ENCODE peak calls at places on chromosome 14, in four cellular contexts. One of them, this sample, is unnamed.

GRCh38 chr14:48323655-48324054 is 648.2 kb upstream of the MDGA2 start:
- DNase-seq in HepG2: no peak
- DNase-seq in K562: no peak
- DNase-seq in H1: no peak
- DNase-seq in this sample: no peak

GRCh38 chr14:63659726-63660125 is 18.1 kb upstream of the WDR89 start:
- DNase-seq in HepG2: peak
- DNase-seq in H1: no peak
- DNase-seq in K562: no peak
- DNase-seq in this sample: no peak

GRCh38 chr14:55071051-55071450 is 19.6 kb downstream of the MAPK1IP1L start:
- DNase-seq in H1: no peak
- DNase-seq in HepG2: no peak
- DNase-seq in K562: no peak
- DNase-seq in this sample: no peak

GRCh38 chr14:94009767-94010166 is 12.7 kb downstream of the CCDC197 start:
- DNase-seq in K562: no peak
- DNase-seq in H1: no peak
- DNase-seq in HepG2: no peak
- DNase-seq in this sample: no peak

GRCh38 chr14:86022031-86022629 is 492.2 kb downstream of the FLRT2 start:
- DNase-seq in H1: no peak
- DNase-seq in K562: no peak
- DNase-seq in HepG2: no peak
- DNase-seq in this sample: no peak

GRCh38 chr14:91331761-91332447 is 85.7 kb downstream of the CCDC88C start:
- DNase-seq in HepG2: no peak
- DNase-seq in K562: no peak
- DNase-seq in H1: no peak
- DNase-seq in this sample: no peak

GRCh38 chr14:29216316-29216715 is 449.7 kb downstream of the FOXG1 start:
- DNase-seq in HepG2: no peak
- DNase-seq in K562: no peak
- DNase-seq in H1: no peak
- DNase-seq in this sample: no peak

GRCh38 chr14:49634547-49635334 is at the start of gene DNAAF2:
- DNase-seq in K562: peak
- DNase-seq in H1: no peak
- DNase-seq in HepG2: peak
- DNase-seq in this sample: no peak

DNA sequence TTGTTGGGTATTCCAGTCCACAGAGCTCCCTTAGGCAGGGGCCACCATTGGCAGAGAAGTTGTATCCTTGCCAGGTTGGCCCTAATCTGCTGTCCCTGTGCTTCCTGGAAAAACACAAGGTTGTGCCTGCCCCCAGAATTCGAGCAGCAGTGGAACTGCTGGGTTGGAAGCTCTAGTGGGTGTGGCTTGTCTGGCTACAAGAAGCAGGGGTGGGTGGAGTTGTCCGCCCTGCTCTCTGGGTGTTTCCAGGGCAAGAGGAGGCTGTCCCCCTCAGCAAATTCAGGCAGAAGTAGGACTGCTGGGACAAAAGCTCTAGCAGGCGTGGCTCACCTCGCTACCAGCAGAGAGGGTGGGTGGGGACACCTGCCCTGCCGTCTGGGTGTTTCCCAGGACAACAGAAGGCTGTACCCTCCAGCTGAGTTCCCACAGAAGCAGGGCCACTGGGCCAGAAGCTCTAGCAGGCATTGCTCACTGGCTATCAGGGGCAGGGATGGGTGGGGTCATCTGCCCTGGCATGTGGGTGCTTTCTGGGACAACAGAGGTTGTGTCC is 72.8 kb upstream of the NPAS3 start:
- DNase-seq in H1: no peak
- DNase-seq in K562: no peak
- DNase-seq in HepG2: no peak
- DNase-seq in this sample: no peak
- TF ChIP-seq FOSL1 in H1: no peak
- TF ChIP-seq FOSL1 in K562: no peak
- TF ChIP-seq FOSL1 in HepG2: no peak
- TF ChIP-seq FOSL1 in this sample: no peak

GRCh38 chr14:31109257-31109656 is 83.1 kb upstream of the STRN3 start:
- DNase-seq in H1: no peak
- DNase-seq in HepG2: no peak
- DNase-seq in K562: no peak
- DNase-seq in this sample: no peak

GRCh38 chr14:31110872-31111271 is 84.7 kb upstream of the STRN3 start:
- DNase-seq in H1: no peak
- DNase-seq in K562: no peak
- DNase-seq in HepG2: no peak
- DNase-seq in this sample: no peak

DNA sequence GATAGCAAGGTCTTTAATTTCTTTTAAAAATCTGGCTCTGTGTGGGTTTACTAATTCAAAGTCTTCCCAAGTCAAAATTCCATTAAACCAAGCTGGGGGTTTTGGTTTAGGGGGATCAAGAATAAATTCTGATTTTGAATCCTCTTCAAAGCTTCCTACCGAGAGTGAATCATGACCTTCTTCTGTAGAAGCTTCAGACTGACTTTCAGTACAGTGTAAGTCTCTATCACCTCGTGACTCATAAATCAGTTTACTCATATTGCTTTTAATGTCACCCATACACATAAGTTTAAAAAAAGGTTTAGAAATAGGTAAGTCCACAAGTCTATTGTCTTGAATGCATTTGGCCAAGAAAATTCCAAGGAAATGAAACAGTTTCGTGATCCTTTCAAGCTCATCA is 80.6 kb upstream of the STRN3 start:
- DNase-seq in HepG2: no peak
- DNase-seq in H1: no peak
- DNase-seq in K562: no peak
- DNase-seq in this sample: no peak
- TF ChIP-seq FOSL1 in HepG2: no peak
- TF ChIP-seq FOSL1 in H1: no peak
- TF ChIP-seq FOSL1 in K562: no peak
- TF ChIP-seq FOSL1 in this sample: no peak

GRCh38 chr14:61480704-61481285 is 159.4 kb downstream of the PRKCH start:
- DNase-seq in K562: no peak
- DNase-seq in H1: no peak
- DNase-seq in HepG2: no peak
- DNase-seq in this sample: no peak

GRCh38 chr14:61482348-61483206 is 161.2 kb downstream of the PRKCH start:
- DNase-seq in K562: no peak
- DNase-seq in HepG2: no peak
- DNase-seq in H1: no peak
- DNase-seq in this sample: no peak

GRCh38 chr14:61478971-61479473 is 157.6 kb downstream of the PRKCH start:
- DNase-seq in K562: no peak
- DNase-seq in H1: no peak
- DNase-seq in HepG2: no peak
- DNase-seq in this sample: no peak

GRCh38 chr14:61477845-61478438 is 156.6 kb downstream of the PRKCH start:
- DNase-seq in H1: no peak
- DNase-seq in K562: no peak
- DNase-seq in HepG2: no peak
- DNase-seq in this sample: peak

DNA sequence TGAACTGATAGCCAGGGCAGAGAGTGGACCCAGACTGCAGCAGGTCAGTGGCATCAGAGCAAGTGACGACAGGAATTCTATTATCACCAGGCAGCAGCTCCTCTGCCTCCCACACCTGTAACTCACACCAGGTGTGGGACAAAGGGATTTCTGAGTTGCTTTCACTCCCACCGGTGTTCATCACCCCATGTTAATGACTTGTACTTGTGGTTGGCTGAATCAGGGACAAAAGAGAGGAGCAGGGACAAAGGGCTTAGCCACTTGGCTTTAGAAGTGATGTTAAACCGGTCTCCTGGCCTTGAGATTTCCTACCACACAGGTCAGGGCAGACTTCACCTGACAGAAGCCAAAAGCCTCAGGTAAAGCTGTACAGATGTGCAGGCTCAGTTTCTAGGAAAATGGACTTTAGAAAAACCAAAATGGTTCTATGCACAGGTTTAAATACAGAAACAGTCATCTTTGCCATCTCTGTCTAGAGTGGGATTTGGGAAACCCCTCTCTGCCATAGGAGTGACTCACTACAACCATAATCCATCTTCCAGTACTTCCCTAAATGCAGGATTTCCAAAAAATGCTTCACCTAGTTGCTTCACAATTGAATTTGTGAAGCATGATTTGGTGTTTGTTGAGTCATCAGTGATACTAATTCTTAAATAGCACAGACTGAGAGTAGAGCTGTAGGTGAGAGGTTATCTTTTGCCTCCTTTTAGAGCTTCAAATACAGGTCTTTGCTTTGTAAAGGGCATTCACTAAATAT is 158.5 kb downstream of the PRKCH start:
- DNase-seq in K562: no peak
- DNase-seq in H1: no peak
- DNase-seq in HepG2: no peak
- DNase-seq in this sample: no peak
- TF ChIP-seq FOSL1 in K562: no peak
- TF ChIP-seq FOSL1 in H1: no peak
- TF ChIP-seq FOSL1 in HepG2: no peak
- TF ChIP-seq FOSL1 in this sample: peak

GRCh38 chr14:44777567-44777966 is 184.2 kb downstream of the KLHL28 start:
- DNase-seq in H1: no peak
- DNase-seq in K562: no peak
- DNase-seq in HepG2: no peak
- DNase-seq in this sample: no peak

GRCh38 chr14:44782775-44783238 is 178.9 kb downstream of the KLHL28 start:
- DNase-seq in H1: no peak
- DNase-seq in K562: no peak
- DNase-seq in HepG2: no peak
- DNase-seq in this sample: no peak

GRCh38 chr14:44783899-44784298 is 177.8 kb downstream of the KLHL28 start:
- DNase-seq in HepG2: no peak
- DNase-seq in H1: no peak
- DNase-seq in K562: no peak
- DNase-seq in this sample: no peak

GRCh38 chr14:44775248-44775647 is 186.5 kb downstream of the KLHL28 start:
- DNase-seq in H1: no peak
- DNase-seq in K562: no peak
- DNase-seq in HepG2: no peak
- DNase-seq in this sample: no peak

DNA sequence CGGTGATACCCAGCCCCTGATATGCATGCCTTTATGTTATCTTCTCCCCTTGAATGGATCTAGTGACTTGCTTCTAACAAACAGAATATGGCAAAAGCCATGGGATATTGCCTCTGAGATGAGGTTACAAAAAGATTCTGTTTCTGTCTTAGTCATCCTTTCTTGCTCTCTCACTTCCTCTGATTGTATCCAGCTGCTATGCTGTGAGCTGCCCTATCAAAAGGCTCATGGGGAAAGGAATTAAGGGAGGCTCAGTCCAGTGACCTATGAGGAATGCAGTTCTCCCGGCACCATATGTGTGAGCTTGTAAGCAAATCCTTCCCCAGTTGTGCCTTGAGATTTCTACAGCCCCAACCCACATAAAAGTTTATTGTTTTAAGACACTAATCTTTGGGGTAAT is 183.2 kb downstream of the KLHL28 start:
- DNase-seq in H1: no peak
- DNase-seq in K562: no peak
- DNase-seq in HepG2: no peak
- DNase-seq in this sample: no peak
- TF ChIP-seq FOSL1 in H1: no peak
- TF ChIP-seq FOSL1 in K562: no peak
- TF ChIP-seq FOSL1 in HepG2: no peak
- TF ChIP-seq FOSL1 in this sample: no peak

DNA sequence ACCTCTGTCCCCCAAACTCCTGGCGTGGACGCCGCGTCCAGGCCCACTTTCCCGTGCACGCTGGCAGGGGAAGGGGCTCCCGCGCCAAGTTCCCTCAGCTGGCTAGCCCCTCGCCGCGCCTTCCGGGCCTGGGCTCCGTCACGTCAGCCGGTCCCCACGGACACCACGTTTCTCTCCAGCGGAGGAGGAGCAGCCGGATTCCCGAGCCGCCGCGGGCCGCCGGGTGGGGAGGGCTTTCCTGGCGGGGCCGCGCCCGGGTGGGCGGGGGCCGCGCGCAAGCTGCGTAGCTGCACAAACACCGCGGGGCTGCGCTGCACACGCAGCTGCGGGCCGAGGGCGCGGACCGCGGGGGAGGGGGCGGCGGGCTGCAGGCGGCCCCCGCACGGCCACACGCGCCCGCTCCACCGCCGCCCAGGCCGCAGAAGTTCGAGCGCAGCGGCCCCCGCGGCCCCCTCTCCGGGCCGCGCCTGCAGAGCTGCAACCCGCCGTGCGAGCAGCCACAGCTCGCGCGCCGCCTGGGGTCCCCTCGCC is 45.1 kb upstream of the PNMA1 start:
- DNase-seq in K562: peak
- DNase-seq in H1: no peak
- DNase-seq in HepG2: no peak
- DNase-seq in this sample: no peak
- TF ChIP-seq FOSL1 in K562: no peak
- TF ChIP-seq FOSL1 in H1: no peak
- TF ChIP-seq FOSL1 in HepG2: no peak
- TF ChIP-seq FOSL1 in this sample: no peak

GRCh38 chr14:104688505-104688754 is 988 bp upstream of the INF2 start:
- DNase-seq in HepG2: no peak
- DNase-seq in K562: no peak
- DNase-seq in H1: no peak
- DNase-seq in this sample: no peak

GRCh38 chr14:104689620-104690265 is 325 bp downstream of the INF2 start:
- DNase-seq in H1: no peak
- DNase-seq in K562: peak
- DNase-seq in HepG2: no peak
- DNase-seq in this sample: no peak

GRCh38 chr14:104687601-104688504 is 1.6 kb upstream of the INF2 start:
- DNase-seq in K562: no peak
- DNase-seq in H1: no peak
- DNase-seq in HepG2: peak
- DNase-seq in this sample: peak

GRCh38 chr14:104690266-104690711 is 871 bp downstream of the INF2 start:
- DNase-seq in H1: no peak
- DNase-seq in HepG2: no peak
- DNase-seq in K562: no peak
- DNase-seq in this sample: no peak

GRCh38 chr14:104688755-104689619 is at the start of gene INF2:
- DNase-seq in HepG2: peak
- DNase-seq in H1: no peak
- DNase-seq in K562: peak
- DNase-seq in this sample: no peak
- TF ChIP-seq FOSL1 in HepG2: no peak
- TF ChIP-seq FOSL1 in H1: no peak
- TF ChIP-seq FOSL1 in K562: no peak
- TF ChIP-seq FOSL1 in this sample: no peak

GRCh38 chr14:20176330-20176729 is 14.4 kb upstream of the OR11G2 start:
- DNase-seq in HepG2: no peak
- DNase-seq in K562: no peak
- DNase-seq in H1: no peak
- DNase-seq in this sample: no peak

GRCh38 chr14:20179218-20179617 is 11.5 kb upstream of the OR11G2 start:
- DNase-seq in H1: no peak
- DNase-seq in K562: no peak
- DNase-seq in HepG2: no peak
- DNase-seq in this sample: no peak

GRCh38 chr14:20179880-20180279 is 10.8 kb upstream of the OR11G2 start:
- DNase-seq in HepG2: no peak
- DNase-seq in K562: no peak
- DNase-seq in H1: no peak
- DNase-seq in this sample: no peak

GRCh38 chr14:20177433-20177974 is 13.2 kb upstream of the OR11G2 start:
- DNase-seq in HepG2: no peak
- DNase-seq in K562: peak
- DNase-seq in H1: no peak
- DNase-seq in this sample: no peak
- TF ChIP-seq FOSL1 in HepG2: no peak
- TF ChIP-seq FOSL1 in K562: peak
- TF ChIP-seq FOSL1 in H1: no peak
- TF ChIP-seq FOSL1 in this sample: no peak